ENCODE peak calls at places on chromosomes 3 and 15, in six cellular contexts. M, Z, X, V, S and D are unnamed samples.

GRCh38 chr3:121064121-121064520 is 156.1 kb downstream of the STXBP5L start:
- DNase-seq in M (no peak), V (no peak), S (no peak), Z (no peak), X (no peak), D (no peak)

GRCh38 chr3:114154321-114154821 is 24.5 kb downstream of the DRD3 start:
- DNase-seq in Z (no peak), S (no peak), X (no peak), M (no peak), V (no peak), D (no peak)

GRCh38 chr3:105988540-105988939 is 119.7 kb upstream of the CBLB start:
- DNase-seq in V (no peak), Z (no peak), S (no peak), M (no peak), X (no peak), D (no peak)

GRCh38 chr15:48472756-48473155 is 141.5 kb downstream of the DUT start:
- DNase-seq in M (peak), V (peak), S (no peak), Z (no peak), X (no peak), D (no peak)

GRCh38 chr3:108488631-108489030 is 21.8 kb downstream of the MYH15 start:
- DNase-seq in M (peak), S (no peak), V (peak), Z (no peak), X (no peak), D (no peak)

GRCh38 chr3:121542924-121543323 is 2.9 kb downstream of the POLQ start:
- DNase-seq in V (no peak), Z (no peak), S (no peak), X (no peak), M (no peak), D (no peak)

GRCh38 chr3:127107002-127107401 is 85.9 kb upstream of the PRR23E start:
- DNase-seq in Z (no peak), X (peak), S (no peak), V (no peak), M (no peak), D (no peak)

GRCh38 chr3:141796436-141797166 is 33.4 kb downstream of the GRK7 start:
- DNase-seq in M (no peak), S (peak), V (peak), X (no peak), Z (no peak), D (peak)

GRCh38 chr3:171189394-171189793 is 162.9 kb upstream of the SLC2A2 start:
- DNase-seq in S (no peak), M (no peak), Z (no peak), X (no peak), V (no peak), D (no peak)

GRCh38 chr15:77481670-77482069 is 61.0 kb downstream of the HMG20A start:
- DNase-seq in X (no peak), S (no peak), M (no peak), Z (no peak), V (peak), D (no peak)

GRCh38 chr3:184868477-184868876 is 56.5 kb downstream of the VPS8 start:
- DNase-seq in S (no peak), Z (no peak), M (no peak), V (peak), X (no peak), D (no peak)

GRCh38 chr3:130707914-130708601 is 38.6 kb downstream of the PIK3R4 start:
- DNase-seq in Z (no peak), V (no peak), X (no peak), M (no peak), S (no peak), D (no peak)

GRCh38 chr15:66155065-66155464 is 98.5 kb downstream of the MEGF11 start:
- DNase-seq in M (no peak), Z (no peak), X (no peak), V (no peak), S (no peak), D (no peak)

GRCh38 chr3:136008732-136009456 is 43.4 kb downstream of the PPP2R3A start:
- DNase-seq in M (peak), S (no peak), X (no peak), Z (no peak), V (no peak), D (no peak)

GRCh38 chr3:10195692-10196091 is 31.0 kb downstream of the IRAK2 start:
- DNase-seq in M (no peak), V (no peak), S (no peak), Z (no peak), X (no peak), D (no peak)

GRCh38 chr3:32457971-32458471 is 44.6 kb downstream of the CMTM6 start:
- DNase-seq in S (no peak), M (no peak), V (peak), Z (no peak), X (no peak), D (no peak)

GRCh38 chr15:40053234-40054055 is 14.5 kb upstream of the SRP14 start:
- DNase-seq in V (no peak), S (no peak), M (no peak), X (no peak), Z (no peak), D (no peak)

GRCh38 chr3:112004187-112004586 is 5.5 kb downstream of the TAGLN3 start:
- DNase-seq in M (no peak), S (no peak), X (no peak), Z (no peak), V (no peak), D (no peak)

GRCh38 chr15:61889706-61890105 is 170.5 kb downstream of the VPS13C start:
- DNase-seq in Z (no peak), S (no peak), V (no peak), X (no peak), M (no peak), D (no peak)

GRCh38 chr3:43627360-43627759 is 5.5 kb upstream of the ANO10 start:
- DNase-seq in S (no peak), M (no peak), Z (no peak), X (no peak), V (no peak), D (no peak)

GRCh38 chr3:112302881-112303761 is 9.1 kb upstream of the SLC9C1 start:
- DNase-seq in S (no peak), X (no peak), Z (no peak), M (peak), V (peak), D (no peak)

GRCh38 chr3:156474560-156475389 is 80.1 kb downstream of the SSR3 start:
- DNase-seq in M (no peak), V (no peak), X (no peak), Z (no peak), S (peak), D (no peak)

GRCh38 chr3:100682854-100683760 is 26.2 kb upstream of the TFG start:
- DNase-seq in Z (no peak), S (no peak), M (no peak), V (no peak), X (no peak), D (no peak)

GRCh38 chr3:72728958-72729467 is 119.2 kb downstream of the SHQ1 start:
- DNase-seq in M (no peak), V (no peak), Z (no peak), X (no peak), S (no peak), D (no peak)

GRCh38 chr3:113086506-113087461 is 96.0 kb downstream of the GTPBP8 start:
- DNase-seq in X (no peak), M (no peak), S (no peak), Z (no peak), V (no peak), D (no peak)

GRCh38 chr3:13932578-13933295 is 52.9 kb upstream of the WNT7A start:
- DNase-seq in X (no peak), M (no peak), V (no peak), Z (no peak), S (peak), D (no peak)

GRCh38 chr15:52506549-52506948 is 22.1 kb downstream of the MYO5A start:
- DNase-seq in M (no peak), V (no peak), X (no peak), S (no peak), Z (no peak), D (no peak)

GRCh38 chr15:96124436-96124835 is 206.1 kb upstream of the NR2F2 start:
- DNase-seq in Z (no peak), S (no peak), M (no peak), X (no peak), V (no peak), D (no peak)

DNA sequence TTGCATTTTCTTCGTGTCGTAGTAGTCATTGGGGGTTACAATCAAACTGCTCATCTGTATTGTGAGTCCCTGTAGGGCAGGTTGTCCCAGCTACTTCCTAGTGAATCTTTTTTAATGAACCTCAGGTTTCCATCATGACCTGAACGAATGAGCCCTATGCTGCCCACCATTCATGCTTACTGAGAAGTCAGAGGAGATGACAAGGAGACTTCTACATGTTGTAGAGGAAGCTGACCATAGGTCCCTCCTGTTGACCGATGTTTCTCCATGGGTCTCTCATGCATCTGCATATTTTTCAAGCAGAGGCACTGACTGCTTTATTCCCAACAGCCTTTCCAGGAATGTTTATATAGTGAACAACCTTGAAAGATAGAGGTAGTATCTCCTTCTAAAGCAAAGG is 5.0 kb upstream of the NME9 start:
- DNase-seq in V (no peak), M (no peak), Z (no peak), S (no peak), X (peak), D (no peak)
- TF ChIP-seq CTCF in V (no peak), M (no peak), Z (no peak), S (no peak), X (no peak), D (no peak)

GRCh38 chr3:152373379-152373778 is 104.7 kb downstream of the MBNL1 start:
- DNase-seq in S (no peak), X (no peak), V (no peak), M (no peak), Z (no peak), D (no peak)

GRCh38 chr3:152374260-152374990 is 105.7 kb downstream of the MBNL1 start:
- DNase-seq in Z (no peak), V (no peak), X (no peak), S (no peak), M (no peak), D (no peak)

GRCh38 chr3:152377184-152377570 is 108.4 kb downstream of the MBNL1 start:
- DNase-seq in V (no peak), X (no peak), M (no peak), Z (no peak), S (no peak), D (no peak)

GRCh38 chr3:152376351-152377183 is 107.8 kb downstream of the MBNL1 start:
- DNase-seq in M (peak), S (no peak), V (peak), Z (no peak), X (no peak), D (peak)

GRCh38 chr3:152375546-152375945 is 106.8 kb downstream of the MBNL1 start:
- DNase-seq in S (no peak), Z (no peak), V (no peak), X (no peak), M (peak), D (no peak)
- TF ChIP-seq POLR2A in S (no peak), Z (no peak), V (no peak), X (no peak), M (no peak), D (no peak)

DNA sequence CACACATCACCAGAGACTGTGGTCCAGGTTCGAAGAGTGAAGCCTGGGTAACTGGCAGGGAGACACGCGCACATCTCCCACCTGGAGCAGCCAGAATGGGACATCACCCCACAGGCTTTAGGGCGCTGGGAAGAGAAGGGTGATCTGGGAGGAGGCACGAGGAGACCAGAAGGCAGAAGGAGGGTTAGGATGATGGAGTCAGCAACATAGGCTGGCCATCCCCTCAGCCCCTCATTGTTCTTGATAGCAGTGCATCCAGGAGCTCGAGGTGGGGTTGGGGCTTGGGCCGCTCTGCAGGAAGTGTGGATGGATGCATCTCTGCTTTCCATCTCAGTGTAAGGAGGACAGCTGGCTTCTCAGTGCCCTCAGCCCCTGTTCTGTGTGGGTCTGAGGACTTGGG is 15.2 kb downstream of the PLA2G4F start:
- DNase-seq in V (no peak), Z (peak), X (peak), S (no peak), M (no peak), D (no peak)
- TF ChIP-seq CTCF in V (no peak), Z (no peak), X (no peak), S (no peak), M (no peak), D (no peak)

GRCh38 chr3:182364723-182365650 is 428.3 kb upstream of the ATP11B start:
- DNase-seq in M (no peak), V (peak), X (peak), S (peak), Z (no peak), D (no peak)
- TF ChIP-seq POLR2A in M (no peak), V (peak), X (no peak), S (no peak), Z (no peak), D (no peak)

GRCh38 chr3:52537165-52537635 is 795 bp downstream of the UQCC5 start:
- DNase-seq in M (no peak), X (no peak), S (no peak), V (no peak), Z (no peak), D (no peak)
- TF ChIP-seq CTCF in M (no peak), X (no peak), S (no peak), V (peak), Z (no peak), D (no peak)

DNA sequence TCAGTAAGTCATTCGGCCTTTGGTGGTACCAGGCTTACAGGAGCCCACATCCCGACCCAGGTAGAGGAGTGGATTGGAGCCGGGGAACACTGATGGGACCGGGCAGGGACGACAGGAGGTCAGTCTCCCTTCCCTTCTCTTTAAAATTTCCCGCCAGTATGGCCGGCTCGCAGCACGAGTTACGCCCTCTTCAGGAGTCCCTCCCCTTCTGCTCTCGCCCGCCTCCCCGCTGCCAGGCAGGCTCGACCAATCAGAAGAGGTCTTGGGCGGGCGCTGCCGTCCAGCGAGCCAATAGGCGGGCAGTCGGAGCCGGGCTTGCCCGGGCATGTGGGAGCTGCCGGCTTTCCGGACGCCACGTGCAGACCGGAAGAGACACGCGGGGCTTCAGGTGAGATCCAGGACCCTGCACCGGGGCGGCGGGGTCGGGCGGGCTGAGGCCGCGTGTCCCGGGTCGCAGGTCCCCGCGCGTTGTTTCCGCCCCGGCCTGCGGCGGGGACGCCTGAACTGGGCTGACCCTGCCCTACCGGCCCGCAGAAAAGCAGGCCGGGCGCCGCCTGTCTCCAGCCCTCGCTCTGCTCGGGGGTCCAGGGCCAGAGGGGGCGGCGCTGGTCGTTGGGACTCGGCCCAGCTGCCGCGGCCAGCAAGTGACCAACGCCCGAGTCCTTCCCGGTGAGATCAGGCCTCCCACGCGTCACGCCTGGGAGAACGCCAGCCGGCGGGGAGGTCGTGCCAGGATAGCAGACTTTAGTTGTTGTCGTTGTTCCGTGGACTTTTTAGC is at the start of gene AEN:
- DNase-seq in Z (peak), X (peak), S (peak), V (peak), M (peak), D (peak)
- TF ChIP-seq POLR2A in Z (peak), X (no peak), S (no peak), V (peak), M (peak), D (no peak)

GRCh38 chr15:86541540-86541939 is 461.9 kb downstream of the AGBL1 start:
- DNase-seq in V (no peak), S (no peak), M (no peak), Z (no peak), X (no peak), D (no peak)
- TF ChIP-seq CTCF in V (no peak), S (no peak), M (no peak), Z (no peak), X (no peak), D (no peak)

GRCh38 chr15:50192164-50192563 is 10.2 kb downstream of the SLC27A2 start:
- DNase-seq in V (no peak), X (no peak), S (no peak), Z (no peak), M (no peak), D (no peak)

GRCh38 chr15:50190723-50191122 is 8.7 kb downstream of the SLC27A2 start:
- DNase-seq in Z (no peak), M (no peak), X (no peak), S (no peak), V (no peak), D (no peak)

GRCh38 chr15:50187997-50188396 is 6.0 kb downstream of the SLC27A2 start:
- DNase-seq in V (no peak), S (no peak), M (no peak), Z (no peak), X (no peak), D (no peak)

GRCh38 chr15:50189630-50190029 is 7.6 kb downstream of the SLC27A2 start:
- DNase-seq in V (no peak), Z (no peak), X (no peak), M (no peak), S (no peak), D (no peak)

GRCh38 chr15:50190166-50190570 is 8.2 kb downstream of the SLC27A2 start:
- DNase-seq in V (no peak), Z (no peak), S (no peak), X (no peak), M (no peak), D (no peak)
- TF ChIP-seq POLR2A in V (no peak), Z (no peak), S (no peak), X (no peak), M (no peak), D (no peak)